ENCODE peak calls at places on chromosomes 12 and 14, in eight cellular contexts. E is fibroblast of pulmonary artery, S is cardiac fibroblast, J is SK-N-SH, I is heart right ventricle, V is tibial artery, G is HCT116, M is omental fat pad. Y is an unnamed sample.

GRCh38 chr12:39736406-39736805 is 116.8 kb upstream of the ABCD2 start:
- DNase-seq in J (no peak), V (no peak), I (no peak), S (no peak), M (no peak), G (no peak), E (no peak), Y (no peak)

GRCh38 chr12:68356060-68356748 is 24.0 kb upstream of the MDM1 start:
- DNase-seq in M (no peak), G (no peak), V (no peak), S (no peak), E (no peak), I (no peak), J (no peak), Y (no peak)

GRCh38 chr12:115840159-115840558 is 437.3 kb downstream of the MED13L start:
- DNase-seq in V (no peak), M (no peak), S (no peak), J (no peak), E (no peak), I (no peak), G (no peak), Y (no peak)

GRCh38 chr12:3119192-3119744 is 42.1 kb downstream of the TSPAN9 start:
- DNase-seq in J (no peak), G (no peak), E (peak; percentile 41), I (no peak), V (no peak), M (no peak), S (peak; percentile 22), Y (no peak)

GRCh38 chr12:82721726-82722125 is 35.0 kb downstream of the TMTC2 start:
- DNase-seq in E (no peak), V (no peak), G (no peak), I (no peak), J (no peak), M (no peak), S (no peak), Y (no peak)

GRCh38 chr12:116534341-116535121 is 24.6 kb upstream of the MAP1LC3B2 start:
- DNase-seq in G (no peak), V (no peak), E (no peak), M (peak; percentile 29), I (no peak), J (peak; percentile 51), S (no peak), Y (no peak)

GRCh38 chr12:108282676-108283075 is 56.4 kb downstream of the CMKLR1 start:
- DNase-seq in M (no peak), E (no peak), I (no peak), J (no peak), S (no peak), G (no peak), V (no peak), Y (no peak)

GRCh38 chr12:122395319-122395718 is 27.1 kb downstream of the CLIP1 start:
- DNase-seq in E (peak; percentile 73), S (peak; percentile 60), J (peak; percentile 26), G (peak; percentile 23), I (no peak), V (peak; percentile 10), M (no peak), Y (no peak)

GRCh38 chr12:5318874-5319273 is 113.0 kb upstream of the NTF3 start:
- DNase-seq in J (no peak), E (peak; percentile 1), G (peak; percentile 56), M (no peak), V (no peak), I (no peak), S (peak; percentile 5), Y (no peak)

GRCh38 chr14:76257842-76258397 is 106.2 kb downstream of the GPATCH2L start:
- DNase-seq in I (no peak), M (no peak), J (no peak), S (no peak), E (no peak), V (no peak), G (no peak), Y (no peak)

GRCh38 chr12:3523058-3523457 is 32.1 kb downstream of the PRMT8 start:
- DNase-seq in V (no peak), E (no peak), S (no peak), M (no peak), I (no peak), G (no peak), J (no peak), Y (no peak)

GRCh38 chr12:108234155-108234554 is 105.0 kb downstream of the CMKLR1 start:
- DNase-seq in V (peak; percentile 71), S (peak; percentile 5), E (peak; percentile 8), G (no peak), J (peak; percentile 58), M (no peak), I (no peak), Y (peak; percentile 20)

GRCh38 chr12:39586811-39587210 is 32.8 kb downstream of the ABCD2 start:
- DNase-seq in G (no peak), M (no peak), S (peak; percentile 44), I (no peak), J (no peak), V (no peak), E (peak; percentile 47), Y (no peak)

GRCh38 chr12:109529618-109530300 is 43.5 kb downstream of the MMAB start:
- DNase-seq in J (no peak), G (no peak), S (no peak), I (no peak), M (no peak), E (no peak), V (no peak), Y (no peak)

GRCh38 chr12:18549598-18549997 is 188.2 kb downstream of the PLCZ1 start:
- DNase-seq in E (no peak), G (no peak), M (no peak), I (no peak), S (no peak), V (no peak), J (no peak), Y (no peak)
- TF ChIP-seq CTCF in E (no peak), G (peak; percentile 28), M (no peak), I (no peak), S (peak; percentile 14), V (no peak), J (no peak), Y (no peak)

GRCh38 chr12:26918321-26919215 is 19.2 kb downstream of the INTS13 start:
- DNase-seq in S (peak; percentile 33), V (no peak), G (no peak), E (no peak), M (no peak), J (no peak), I (no peak), Y (no peak)
- TF ChIP-seq CTCF in S (no peak), V (peak; percentile 16), G (no peak), E (peak; percentile 27), M (no peak), J (peak; percentile 23), I (no peak), Y (no peak)

GRCh38 chr14:103031566-103031911 is 25.8 kb downstream of the CDC42BPB start:
- DNase-seq in G (no peak), S (no peak), E (no peak), J (peak; percentile 81), V (no peak), I (no peak), M (no peak), Y (no peak)

GRCh38 chr14:103029936-103030335 is 27.4 kb downstream of the CDC42BPB start:
- DNase-seq in V (no peak), J (no peak), I (no peak), M (no peak), E (no peak), G (no peak), S (no peak), Y (no peak)

GRCh38 chr14:103033744-103034143 is 23.6 kb downstream of the CDC42BPB start:
- DNase-seq in G (no peak), J (no peak), S (no peak), E (no peak), I (no peak), M (no peak), V (no peak), Y (no peak)

GRCh38 chr14:103030741-103031565 is 26.4 kb downstream of the CDC42BPB start:
- DNase-seq in J (no peak), S (no peak), V (no peak), I (no peak), G (no peak), M (no peak), E (no peak), Y (no peak)

GRCh38 chr14:103031956-103032355 is 25.4 kb downstream of the CDC42BPB start:
- DNase-seq in S (no peak), I (no peak), J (peak; percentile 64), E (no peak), G (no peak), M (no peak), V (no peak), Y (no peak)
- TF ChIP-seq CTCF in S (no peak), I (no peak), J (peak; percentile 23), E (no peak), G (peak; percentile 17), M (no peak), V (no peak), Y (no peak)

GRCh38 chr12:30756074-30756473 is 1.3 kb upstream of the CAPRIN2 start:
- DNase-seq in G (no peak), M (no peak), J (no peak), V (no peak), I (no peak), E (no peak), S (no peak), Y (no peak)
- TF ChIP-seq CTCF in G (no peak), M (no peak), J (no peak), V (no peak), I (no peak), E (no peak), S (no peak), Y (no peak)

GRCh38 chr12:52222692-52223091 is 10.4 kb upstream of the KRT7 start:
- DNase-seq in M (no peak), V (no peak), G (no peak), J (no peak), I (no peak), S (no peak), E (no peak), Y (no peak)

GRCh38 chr12:52224154-52224553 is 8.9 kb upstream of the KRT7 start:
- DNase-seq in I (no peak), V (no peak), E (peak; percentile 69), J (no peak), S (peak; percentile 63), G (no peak), M (no peak), Y (no peak)

GRCh38 chr12:52220456-52220855 is 12.6 kb upstream of the KRT7 start:
- DNase-seq in I (no peak), S (no peak), V (no peak), E (no peak), M (no peak), J (no peak), G (no peak), Y (no peak)

GRCh38 chr12:52223411-52224039 is 9.5 kb upstream of the KRT7 start:
- DNase-seq in M (no peak), I (no peak), G (no peak), E (no peak), S (no peak), V (no peak), J (no peak), Y (no peak)

GRCh38 chr12:52221912-52222457 is 11.1 kb upstream of the KRT7 start:
- DNase-seq in G (peak; percentile 67), M (no peak), E (no peak), V (peak; percentile 76), J (no peak), I (peak; percentile 49), S (peak; percentile 38), Y (peak; percentile 45)
- TF ChIP-seq CTCF in G (peak; percentile 91), M (no peak), E (peak; percentile 50), V (no peak), J (peak; percentile 66), I (peak; percentile 62), S (peak; percentile 62), Y (peak; percentile 20)